ENCODE peak calls at places on chromosome 18, in seven cellular contexts. One of them, this sample, is unnamed.

GRCh38 chr18:22223263-22223960 is 54.0 kb downstream of the GATA6 start:
- DNase-seq in endothelial cell: no peak
- DNase-seq in GM13976: no peak
- DNase-seq in PC-9: peak
- DNase-seq in IMR-90: peak
- DNase-seq in glutamatergic neuron: no peak
- DNase-seq in A549: peak
- DNase-seq in this sample: no peak

GRCh38 chr18:63363951-63364350 is 3.1 kb downstream of the KDSR start:
- DNase-seq in endothelial cell: no peak
- DNase-seq in GM13976: no peak
- DNase-seq in PC-9: no peak
- DNase-seq in IMR-90: no peak
- DNase-seq in glutamatergic neuron: no peak
- DNase-seq in A549: no peak
- DNase-seq in this sample: no peak

GRCh38 chr18:77042583-77042982 is 90.0 kb downstream of the MBP start:
- DNase-seq in endothelial cell: no peak
- DNase-seq in GM13976: no peak
- DNase-seq in PC-9: no peak
- DNase-seq in IMR-90: no peak
- DNase-seq in glutamatergic neuron: no peak
- DNase-seq in A549: no peak
- DNase-seq in this sample: no peak

GRCh38 chr18:67805261-67805660 is 288.7 kb upstream of the DSEL start:
- DNase-seq in endothelial cell: no peak
- DNase-seq in GM13976: no peak
- DNase-seq in PC-9: no peak
- DNase-seq in IMR-90: no peak
- DNase-seq in glutamatergic neuron: no peak
- DNase-seq in A549: no peak
- DNase-seq in this sample: peak

GRCh38 chr18:435940-436339 is 64.6 kb downstream of the COLEC12 start:
- DNase-seq in endothelial cell: no peak
- DNase-seq in GM13976: no peak
- DNase-seq in PC-9: no peak
- DNase-seq in IMR-90: peak
- DNase-seq in glutamatergic neuron: no peak
- DNase-seq in A549: no peak
- DNase-seq in this sample: no peak

GRCh38 chr18:3649559-3650426 is 199.8 kb downstream of the TGIF1 start:
- DNase-seq in endothelial cell: no peak
- DNase-seq in GM13976: no peak
- DNase-seq in PC-9: peak
- DNase-seq in IMR-90: peak
- DNase-seq in glutamatergic neuron: no peak
- DNase-seq in A549: peak
- DNase-seq in this sample: no peak

GRCh38 chr18:21191596-21192307 is 50.3 kb upstream of the GREB1L start:
- DNase-seq in endothelial cell: peak
- DNase-seq in GM13976: no peak
- DNase-seq in PC-9: peak
- DNase-seq in IMR-90: peak
- DNase-seq in glutamatergic neuron: peak
- DNase-seq in A549: peak
- DNase-seq in this sample: peak

GRCh38 chr18:78716581-78716980 is 263.0 kb upstream of the SALL3 start:
- DNase-seq in endothelial cell: no peak
- DNase-seq in GM13976: no peak
- DNase-seq in PC-9: no peak
- DNase-seq in IMR-90: no peak
- DNase-seq in glutamatergic neuron: no peak
- DNase-seq in A549: no peak
- DNase-seq in this sample: no peak

GRCh38 chr18:39751161-39751560 is 2185.6 kb upstream of the CELF4 start:
- DNase-seq in endothelial cell: no peak
- DNase-seq in GM13976: no peak
- DNase-seq in PC-9: no peak
- DNase-seq in IMR-90: peak
- DNase-seq in glutamatergic neuron: no peak
- DNase-seq in A549: no peak
- DNase-seq in this sample: no peak

GRCh38 chr18:69596345-69596744 is 195.7 kb downstream of the DOK6 start:
- DNase-seq in endothelial cell: no peak
- DNase-seq in GM13976: no peak
- DNase-seq in PC-9: no peak
- DNase-seq in IMR-90: no peak
- DNase-seq in glutamatergic neuron: no peak
- DNase-seq in A549: no peak
- DNase-seq in this sample: no peak

GRCh38 chr18:48861181-48861715 is 89.5 kb downstream of the SMAD7 start:
- DNase-seq in endothelial cell: no peak
- DNase-seq in GM13976: no peak
- DNase-seq in PC-9: no peak
- DNase-seq in IMR-90: no peak
- DNase-seq in glutamatergic neuron: peak
- DNase-seq in A549: no peak
- DNase-seq in this sample: peak

GRCh38 chr18:46171331-46171730 is 67.1 kb downstream of the HAUS1 start:
- DNase-seq in endothelial cell: no peak
- DNase-seq in GM13976: no peak
- DNase-seq in PC-9: no peak
- DNase-seq in IMR-90: no peak
- DNase-seq in glutamatergic neuron: no peak
- DNase-seq in A549: no peak
- DNase-seq in this sample: no peak

GRCh38 chr18:12836551-12836950 is 47.5 kb downstream of the PTPN2 start:
- DNase-seq in endothelial cell: no peak
- DNase-seq in GM13976: no peak
- DNase-seq in PC-9: no peak
- DNase-seq in IMR-90: no peak
- DNase-seq in glutamatergic neuron: no peak
- DNase-seq in A549: no peak
- DNase-seq in this sample: no peak

GRCh38 chr18:12837747-12838146 is 46.3 kb downstream of the PTPN2 start:
- DNase-seq in endothelial cell: no peak
- DNase-seq in GM13976: no peak
- DNase-seq in PC-9: no peak
- DNase-seq in IMR-90: peak
- DNase-seq in glutamatergic neuron: no peak
- DNase-seq in A549: no peak
- DNase-seq in this sample: no peak

GRCh38 chr18:12839526-12840196 is 44.4 kb downstream of the PTPN2 start:
- DNase-seq in endothelial cell: no peak
- DNase-seq in GM13976: peak
- DNase-seq in PC-9: no peak
- DNase-seq in IMR-90: no peak
- DNase-seq in glutamatergic neuron: no peak
- DNase-seq in A549: no peak
- DNase-seq in this sample: no peak

GRCh38 chr18:12839057-12839525 is 44.9 kb downstream of the PTPN2 start:
- DNase-seq in endothelial cell: no peak
- DNase-seq in GM13976: peak
- DNase-seq in PC-9: no peak
- DNase-seq in IMR-90: no peak
- DNase-seq in glutamatergic neuron: no peak
- DNase-seq in A549: no peak
- DNase-seq in this sample: no peak

DNA sequence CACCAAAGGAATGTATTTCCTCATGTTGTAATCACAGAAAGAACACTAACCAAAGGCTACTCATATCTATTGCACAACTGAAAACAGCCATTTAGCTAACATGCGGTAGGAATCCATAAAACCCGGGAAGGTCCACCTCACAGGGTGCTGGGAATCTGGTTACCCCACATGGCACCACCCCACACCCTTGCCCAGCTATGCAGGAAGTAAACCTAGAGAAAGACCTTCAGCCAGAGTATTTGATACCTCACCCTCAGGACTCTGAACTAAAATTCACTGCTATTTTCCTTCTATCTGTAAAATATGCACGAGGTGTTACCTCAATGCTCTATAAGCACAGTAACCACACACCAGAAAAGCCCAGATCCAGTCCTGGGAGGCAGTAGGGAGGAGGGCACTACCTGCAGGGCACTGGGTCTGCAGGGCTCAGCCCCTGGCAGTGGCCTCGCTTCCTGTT is 45.8 kb downstream of the PTPN2 start:
- DNase-seq in endothelial cell: no peak
- DNase-seq in GM13976: no peak
- DNase-seq in PC-9: peak
- DNase-seq in IMR-90: peak
- DNase-seq in glutamatergic neuron: no peak
- DNase-seq in A549: peak
- DNase-seq in this sample: no peak
- TF ChIP-seq CTCF in endothelial cell: no peak
- TF ChIP-seq CTCF in GM13976: no peak
- TF ChIP-seq CTCF in PC-9: no peak
- TF ChIP-seq CTCF in IMR-90: peak
- TF ChIP-seq CTCF in glutamatergic neuron: no peak
- TF ChIP-seq CTCF in A549: no peak
- TF ChIP-seq CTCF in this sample: no peak

DNA sequence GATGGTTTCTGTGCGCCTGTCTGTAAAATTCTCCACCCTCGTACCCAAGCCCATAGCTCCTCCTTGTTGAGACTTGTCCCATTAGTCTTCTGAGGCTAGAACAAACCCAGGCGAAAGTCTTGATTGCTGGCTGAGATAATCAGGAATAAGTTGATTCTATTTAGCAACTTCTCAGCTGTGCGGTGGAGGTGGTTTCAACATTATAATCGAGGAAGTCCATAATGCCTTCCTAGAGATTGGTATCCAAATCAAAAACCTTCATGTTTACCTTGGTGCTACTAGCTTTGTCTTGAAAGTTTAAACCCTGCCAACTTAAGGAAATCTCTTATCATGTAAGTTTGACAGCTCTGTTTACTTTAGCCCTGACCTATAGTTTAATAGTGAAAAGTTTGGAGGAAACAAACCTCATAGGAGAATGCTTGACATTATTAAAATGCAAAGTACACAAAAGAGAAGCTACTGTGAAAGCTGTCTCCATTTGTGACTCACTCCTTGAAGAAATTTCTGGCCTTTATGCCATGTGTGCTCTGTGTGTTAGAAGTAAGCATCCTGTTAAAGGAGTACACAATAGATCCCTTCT is 36.6 kb upstream of the DSC1 start:
- DNase-seq in endothelial cell: no peak
- DNase-seq in GM13976: no peak
- DNase-seq in PC-9: no peak
- DNase-seq in IMR-90: no peak
- DNase-seq in glutamatergic neuron: no peak
- DNase-seq in A549: peak
- DNase-seq in this sample: no peak
- TF ChIP-seq CTCF in endothelial cell: no peak
- TF ChIP-seq CTCF in GM13976: no peak
- TF ChIP-seq CTCF in PC-9: no peak
- TF ChIP-seq CTCF in IMR-90: no peak
- TF ChIP-seq CTCF in glutamatergic neuron: no peak
- TF ChIP-seq CTCF in A549: no peak
- TF ChIP-seq CTCF in this sample: no peak

DNA sequence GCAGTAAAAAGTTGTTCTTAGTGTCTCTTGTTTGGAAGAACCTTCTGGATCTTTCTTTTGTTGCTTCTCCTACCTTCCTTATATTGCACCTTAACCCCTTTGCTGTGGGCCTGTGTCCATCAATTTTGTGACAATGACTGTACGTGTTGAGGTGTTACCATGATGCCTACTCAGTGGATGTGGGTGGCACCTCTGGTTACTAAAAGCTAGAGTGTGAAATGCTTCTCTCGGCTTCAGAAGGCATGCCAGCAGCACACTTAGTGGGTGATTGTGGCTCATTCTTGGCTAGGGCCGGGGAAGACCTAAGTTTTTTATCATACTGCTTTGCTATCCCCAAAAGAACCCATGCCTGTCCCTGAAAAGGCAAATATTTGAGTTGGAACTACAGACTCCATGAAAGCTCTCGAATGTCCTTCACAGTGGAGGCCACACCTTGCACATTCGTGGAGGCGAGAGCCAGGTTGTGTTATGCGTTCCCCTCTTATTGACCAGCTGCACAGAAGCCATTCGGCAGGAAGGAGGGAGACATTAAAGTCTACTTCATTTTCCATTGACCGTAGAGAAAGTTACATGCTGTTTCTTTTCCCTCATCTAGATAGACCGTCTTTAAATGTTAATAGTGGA is 513.2 kb upstream of the RAB12 start:
- DNase-seq in endothelial cell: no peak
- DNase-seq in GM13976: no peak
- DNase-seq in PC-9: no peak
- DNase-seq in IMR-90: no peak
- DNase-seq in glutamatergic neuron: no peak
- DNase-seq in A549: no peak
- DNase-seq in this sample: no peak
- TF ChIP-seq CTCF in endothelial cell: no peak
- TF ChIP-seq CTCF in GM13976: no peak
- TF ChIP-seq CTCF in PC-9: no peak
- TF ChIP-seq CTCF in IMR-90: no peak
- TF ChIP-seq CTCF in glutamatergic neuron: no peak
- TF ChIP-seq CTCF in A549: no peak
- TF ChIP-seq CTCF in this sample: no peak

GRCh38 chr18:27366151-27366550 is 181.0 kb upstream of the CHST9 start:
- DNase-seq in endothelial cell: no peak
- DNase-seq in GM13976: no peak
- DNase-seq in PC-9: no peak
- DNase-seq in IMR-90: no peak
- DNase-seq in glutamatergic neuron: no peak
- DNase-seq in A549: no peak
- DNase-seq in this sample: no peak

GRCh38 chr18:27361477-27361876 is 176.4 kb upstream of the CHST9 start:
- DNase-seq in endothelial cell: no peak
- DNase-seq in GM13976: no peak
- DNase-seq in PC-9: no peak
- DNase-seq in IMR-90: no peak
- DNase-seq in glutamatergic neuron: no peak
- DNase-seq in A549: no peak
- DNase-seq in this sample: no peak

GRCh38 chr18:27363918-27364317 is 178.8 kb upstream of the CHST9 start:
- DNase-seq in endothelial cell: no peak
- DNase-seq in GM13976: no peak
- DNase-seq in PC-9: no peak
- DNase-seq in IMR-90: no peak
- DNase-seq in glutamatergic neuron: no peak
- DNase-seq in A549: no peak
- DNase-seq in this sample: no peak
- TF ChIP-seq CTCF in endothelial cell: no peak
- TF ChIP-seq CTCF in GM13976: no peak
- TF ChIP-seq CTCF in PC-9: peak
- TF ChIP-seq CTCF in IMR-90: no peak
- TF ChIP-seq CTCF in glutamatergic neuron: no peak
- TF ChIP-seq CTCF in A549: peak
- TF ChIP-seq CTCF in this sample: no peak